ENCODE peak calls at places on chromosomes 2 and 18, in four cellular contexts. W is cardiac fibroblast, Z is fibroblast of lung, E is NB4. J is an unnamed sample.

GRCh38 chr2:219122197-219122965 is 38.2 kb downstream of the NHEJ1 start:
- DNase-seq in W (no peak), Z (no peak), E (no peak), J (no peak)

GRCh38 chr2:76506538-76506937 is 795.8 kb upstream of the GCFC2 start:
- DNase-seq in W (no peak), Z (no peak), E (no peak), J (no peak)

GRCh38 chr2:223641062-223641461 is 38.9 kb upstream of the SCG2 start:
- DNase-seq in W (no peak), Z (peak), E (no peak), J (no peak)

GRCh38 chr2:149817206-149817605 is 229.6 kb upstream of the MMADHC start:
- DNase-seq in W (no peak), Z (no peak), E (no peak), J (no peak)

GRCh38 chr18:43525149-43525548 is 247.9 kb upstream of the SYT4 start:
- DNase-seq in W (no peak), Z (no peak), E (no peak), J (no peak)

GRCh38 chr2:209969692-209970091 is 32.7 kb upstream of the RPE start:
- DNase-seq in W (no peak), Z (no peak), E (no peak), J (no peak)

GRCh38 chr2:11923935-11924334 is 177.5 kb downstream of the LPIN1 start:
- DNase-seq in W (no peak), Z (no peak), E (no peak), J (no peak)

GRCh38 chr18:40249390-40250080 is 1705.5 kb upstream of the PIK3C3 start:
- DNase-seq in W (no peak), Z (no peak), E (no peak), J (no peak)

GRCh38 chr2:11777066-11777782 is 30.8 kb downstream of the LPIN1 start:
- DNase-seq in W (no peak), Z (no peak), E (peak), J (no peak)

GRCh38 chr2:75200140-75200985 is 1.0 kb upstream of the TACR1 start:
- DNase-seq in W (peak), Z (peak), E (no peak), J (peak)

GRCh38 chr2:173741715-173742114 is 223.5 kb downstream of the SP3 start:
- DNase-seq in W (no peak), Z (no peak), E (no peak), J (no peak)

GRCh38 chr2:118372876-118373597 is 284.8 kb downstream of the INSIG2 start:
- DNase-seq in W (no peak), Z (no peak), E (no peak), J (no peak)

GRCh38 chr2:238714038-238714528 is 133.8 kb upstream of the TWIST2 start:
- DNase-seq in W (no peak), Z (no peak), E (no peak), J (no peak)

GRCh38 chr2:96146881-96147592 is 1.8 kb upstream of the DUSP2 start:
- DNase-seq in W (no peak), Z (no peak), E (no peak), J (no peak)

GRCh38 chr2:70703900-70704549 is 64.0 kb downstream of the ADD2 start:
- DNase-seq in W (peak), Z (no peak), E (no peak), J (no peak)

GRCh38 chr2:213861638-213862037 is 549.2 kb upstream of the VWC2L start:
- DNase-seq in W (no peak), Z (no peak), E (no peak), J (no peak)

GRCh38 chr2:36456227-36456788 is 100.7 kb downstream of the CRIM1 start:
- DNase-seq in W (peak), Z (peak), E (no peak), J (no peak)

GRCh38 chr2:207115715-207116364 is 49.9 kb downstream of the KLF7 start:
- DNase-seq in W (peak), Z (peak), E (no peak), J (no peak)

GRCh38 chr2:151241224-151241623 is 20.4 kb downstream of the RBM43 start:
- DNase-seq in W (peak), Z (no peak), E (no peak), J (no peak)

GRCh38 chr18:79964330-79965118 is at the start of gene HSBP1L1:
- DNase-seq in W (peak), Z (peak), E (no peak), J (peak)

GRCh38 chr2:54708584-54709340 is 14.7 kb upstream of the EML6 start:
- DNase-seq in W (no peak), Z (no peak), E (no peak), J (peak)

GRCh38 chr2:505931-506330 is 171.3 kb downstream of the TMEM18 start:
- DNase-seq in W (no peak), Z (no peak), E (no peak), J (no peak)

GRCh38 chr18:43869451-43870008 is 592.2 kb upstream of the SYT4 start:
- DNase-seq in W (peak), Z (peak), E (no peak), J (no peak)

GRCh38 chr2:70632966-70633365 is 79.3 kb upstream of the TGFA start:
- DNase-seq in W (no peak), Z (no peak), E (no peak), J (no peak)

GRCh38 chr2:3737128-3737527 is 33.8 kb downstream of the DCDC2C start:
- DNase-seq in W (no peak), Z (no peak), E (no peak), J (no peak)

GRCh38 chr2:3741372-3741771 is 38.0 kb downstream of the DCDC2C start:
- DNase-seq in W (no peak), Z (no peak), E (peak), J (no peak)

GRCh38 chr2:3736112-3736511 is 32.7 kb downstream of the DCDC2C start:
- DNase-seq in W (no peak), Z (no peak), E (no peak), J (no peak)

GRCh38 chr2:3739313-3739712 is 35.9 kb downstream of the DCDC2C start:
- DNase-seq in W (no peak), Z (no peak), E (no peak), J (no peak)

GRCh38 chr2:3738454-3738853 is 35.1 kb downstream of the DCDC2C start:
- DNase-seq in W (peak), Z (peak), E (peak), J (peak)
- TF ChIP-seq CTCF in W (peak), Z (no peak), E (peak), J (no peak)

GRCh38 chr2:20190862-20191713 is 33.8 kb downstream of the SDC1 start:
- DNase-seq in W (peak), Z (no peak), E (peak), J (no peak)
- TF ChIP-seq CTCF in W (peak), Z (peak), E (peak), J (no peak)

GRCh38 chr2:178523596-178524134 is 43.4 kb downstream of the PLEKHA3 start:
- DNase-seq in W (peak), Z (peak), E (peak), J (no peak)

GRCh38 chr2:178521304-178522150 is 41.3 kb downstream of the PLEKHA3 start:
- DNase-seq in W (no peak), Z (no peak), E (no peak), J (no peak)

GRCh38 chr2:178526256-178526655 is 46.0 kb downstream of the PLEKHA3 start:
- DNase-seq in W (no peak), Z (no peak), E (no peak), J (no peak)

GRCh38 chr2:178527592-178527991 is 47.3 kb downstream of the PLEKHA3 start:
- DNase-seq in W (no peak), Z (no peak), E (peak), J (no peak)

DNA sequence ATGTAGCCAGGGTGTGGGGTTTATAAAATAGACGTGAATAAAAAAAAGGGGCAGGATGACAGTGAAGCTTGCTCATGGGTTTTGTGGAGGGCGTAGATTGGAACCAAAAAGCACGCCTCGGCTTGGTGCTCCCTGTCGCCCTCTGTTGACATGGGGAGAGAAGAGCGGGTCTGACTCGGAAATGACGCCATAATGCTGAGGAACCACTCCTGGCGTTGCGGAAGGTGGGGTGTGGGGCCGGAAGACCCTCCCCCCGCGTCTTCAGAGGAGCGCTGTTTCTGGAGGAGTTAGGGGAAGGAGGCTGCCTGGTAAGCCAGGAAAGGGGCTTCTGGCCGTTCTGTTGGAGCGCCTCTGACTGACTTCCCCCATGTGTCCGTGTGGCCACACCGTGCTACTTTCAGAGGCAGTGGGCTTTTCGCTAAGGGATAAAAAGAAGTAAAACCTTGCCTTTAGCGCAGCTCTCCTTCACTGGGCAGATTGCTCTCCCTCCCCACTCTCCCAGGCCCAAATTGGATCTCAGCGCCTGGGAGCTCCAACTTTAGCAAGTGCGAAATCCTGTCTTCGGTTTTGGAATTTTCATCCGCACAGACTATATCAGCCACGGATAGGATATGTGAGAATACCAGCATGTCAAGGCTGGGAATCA is 42.8 kb downstream of the PLEKHA3 start:
- DNase-seq in W (peak), Z (peak), E (peak), J (peak)
- TF ChIP-seq CTCF in W (peak), Z (peak), E (peak), J (no peak)

GRCh38 chr2:128290356-128290755 is 28.3 kb downstream of the HS6ST1 start:
- DNase-seq in W (peak), Z (no peak), E (no peak), J (no peak)

GRCh38 chr2:128288781-128289180 is 29.9 kb downstream of the HS6ST1 start:
- DNase-seq in W (no peak), Z (no peak), E (no peak), J (no peak)

GRCh38 chr2:128291161-128291843 is 27.4 kb downstream of the HS6ST1 start:
- DNase-seq in W (no peak), Z (no peak), E (no peak), J (no peak)

GRCh38 chr2:128287780-128288735 is 30.6 kb downstream of the HS6ST1 start:
- DNase-seq in W (no peak), Z (no peak), E (no peak), J (no peak)

GRCh38 chr2:128289439-128289838 is 29.2 kb downstream of the HS6ST1 start:
- DNase-seq in W (no peak), Z (no peak), E (no peak), J (no peak)
- TF ChIP-seq CTCF in W (no peak), Z (no peak), E (no peak), J (no peak)